ENCODE peak calls at places on chromosome 19, in five cellular contexts. L is A549, A is HepG2, I is HCT116, Z is upper lobe of left lung. E is an unnamed sample.

GRCh38 chr19:10881403-10882107 is 10.2 kb downstream of the CARM1 start:
- ATAC-seq in L (no peak), A (no peak), I (no peak), Z (no peak), E (no peak)

GRCh38 chr19:11964496-11964857 is 363 bp upstream of the ZNF763 start:
- ATAC-seq in L (no peak), A (peak; percentile 89), I (no peak), Z (peak; percentile 78), E (peak; percentile 58)

GRCh38 chr19:35395762-35396199 is 24.9 kb downstream of the GPR42 start:
- ATAC-seq in L (peak; percentile 44), A (peak; percentile 96), I (no peak), Z (no peak), E (no peak)

GRCh38 chr19:58318297-58318696 is 8.5 kb upstream of the ZSCAN22 start:
- ATAC-seq in L (no peak), A (no peak), I (no peak), Z (no peak), E (no peak)

GRCh38 chr19:46441775-46442332 is 13.1 kb upstream of the PNMA8C start:
- ATAC-seq in L (no peak), A (no peak), I (no peak), Z (no peak), E (no peak)

GRCh38 chr19:8161135-8161646 is 11.8 kb upstream of the FBN3 start:
- ATAC-seq in L (peak; percentile 77), A (peak; percentile 93), I (peak; percentile 87), Z (no peak), E (no peak)

GRCh38 chr19:42333018-42333417 is 7.6 kb downstream of the MEGF8 start:
- ATAC-seq in L (no peak), A (peak; percentile 65), I (no peak), Z (no peak), E (no peak)

GRCh38 chr19:39937094-39937493 is 2.7 kb upstream of the FCGBP start:
- ATAC-seq in L (peak; percentile 11), A (no peak), I (no peak), Z (no peak), E (no peak)

DNA sequence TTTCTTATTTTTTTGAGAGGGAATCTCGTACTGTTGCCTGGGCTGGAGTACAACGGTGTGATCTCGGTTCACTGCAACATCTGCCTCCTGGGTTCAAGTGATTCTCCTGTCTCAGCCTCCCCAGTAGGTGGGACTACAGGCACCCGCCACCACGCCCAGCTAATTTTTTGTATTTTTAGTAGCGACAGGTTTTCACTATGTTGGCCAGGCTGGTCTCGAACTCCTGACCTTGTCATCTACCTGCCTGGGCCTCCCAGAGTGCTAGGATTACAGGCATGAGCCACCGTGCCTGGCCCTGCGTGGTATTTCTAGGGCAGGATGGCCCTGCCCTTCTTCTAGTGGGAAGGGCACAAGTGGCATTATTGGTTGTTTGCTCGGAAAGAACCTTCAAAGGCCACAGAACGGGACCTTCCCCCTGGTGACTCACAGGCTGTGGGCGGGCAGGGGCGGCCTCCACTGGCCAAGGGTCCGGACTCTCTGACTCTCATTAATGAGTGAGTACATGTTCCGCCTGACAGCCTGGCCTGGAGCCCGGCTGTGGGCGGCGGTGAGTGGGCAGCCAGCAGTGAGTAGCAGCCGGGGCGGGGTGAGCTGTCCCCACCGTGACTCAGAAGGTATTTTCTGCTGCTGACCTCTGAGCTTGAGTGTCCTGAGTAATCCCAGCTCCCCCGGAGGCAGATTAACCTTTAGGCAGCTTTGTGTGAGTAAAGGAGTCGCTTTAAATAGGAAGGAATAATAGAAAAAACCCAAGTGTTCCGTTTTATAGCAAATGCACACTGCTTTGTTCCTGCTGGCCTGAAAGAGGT is 5.1 kb downstream of the DOT1L start:
- ATAC-seq in L (peak; percentile 89), A (peak; percentile 83), I (peak; percentile 84), Z (peak; percentile 96), E (peak; percentile 95)
- TF ChIP-seq POLR2A in L (no peak), A (peak; percentile 55), I (no peak), Z (peak; percentile 76), E (peak; percentile 40)

DNA sequence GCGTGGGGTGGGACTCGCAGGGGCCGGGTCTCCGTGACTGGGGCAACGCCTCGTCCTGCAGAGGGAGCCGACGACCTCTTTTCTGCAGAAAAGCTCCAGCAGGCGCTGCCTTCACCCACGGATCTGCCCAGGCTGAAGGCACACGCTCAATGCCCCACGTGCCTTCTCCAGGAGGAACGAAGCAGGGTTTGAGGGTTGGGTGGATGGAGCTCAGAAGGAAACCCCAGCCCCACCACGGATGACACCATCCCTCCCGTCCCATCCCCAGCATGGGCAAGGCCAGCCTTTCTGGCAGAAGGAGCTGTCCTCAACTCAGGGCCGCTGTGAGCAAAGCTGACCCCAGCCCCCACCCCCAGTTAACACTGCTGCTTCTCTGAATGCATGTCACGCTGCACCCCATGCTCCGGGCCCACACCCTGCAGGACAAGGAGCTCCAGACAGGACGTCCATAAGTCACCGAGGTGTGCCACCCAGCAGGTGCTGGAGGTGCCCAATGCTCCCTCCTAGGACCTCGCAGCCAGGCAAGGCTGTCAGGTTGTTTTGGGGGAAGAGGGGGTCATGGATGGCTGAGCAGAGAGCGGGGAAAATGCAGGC is 7.4 kb downstream of the C19orf25 start:
- ATAC-seq in L (peak; percentile 53), A (no peak), I (peak; percentile 9), Z (no peak), E (no peak)
- TF ChIP-seq CTCF in L (no peak), A (peak; percentile 51), I (peak; percentile 24), Z (no peak), E (no peak)

GRCh38 chr19:56092685-56093631 is 28.1 kb downstream of the ZNF787 start:
- ATAC-seq in L (no peak), A (no peak), I (peak; percentile 11), Z (no peak), E (no peak)
- TF ChIP-seq POLR2A in L (no peak), A (no peak), I (no peak), Z (no peak), E (no peak)

DNA sequence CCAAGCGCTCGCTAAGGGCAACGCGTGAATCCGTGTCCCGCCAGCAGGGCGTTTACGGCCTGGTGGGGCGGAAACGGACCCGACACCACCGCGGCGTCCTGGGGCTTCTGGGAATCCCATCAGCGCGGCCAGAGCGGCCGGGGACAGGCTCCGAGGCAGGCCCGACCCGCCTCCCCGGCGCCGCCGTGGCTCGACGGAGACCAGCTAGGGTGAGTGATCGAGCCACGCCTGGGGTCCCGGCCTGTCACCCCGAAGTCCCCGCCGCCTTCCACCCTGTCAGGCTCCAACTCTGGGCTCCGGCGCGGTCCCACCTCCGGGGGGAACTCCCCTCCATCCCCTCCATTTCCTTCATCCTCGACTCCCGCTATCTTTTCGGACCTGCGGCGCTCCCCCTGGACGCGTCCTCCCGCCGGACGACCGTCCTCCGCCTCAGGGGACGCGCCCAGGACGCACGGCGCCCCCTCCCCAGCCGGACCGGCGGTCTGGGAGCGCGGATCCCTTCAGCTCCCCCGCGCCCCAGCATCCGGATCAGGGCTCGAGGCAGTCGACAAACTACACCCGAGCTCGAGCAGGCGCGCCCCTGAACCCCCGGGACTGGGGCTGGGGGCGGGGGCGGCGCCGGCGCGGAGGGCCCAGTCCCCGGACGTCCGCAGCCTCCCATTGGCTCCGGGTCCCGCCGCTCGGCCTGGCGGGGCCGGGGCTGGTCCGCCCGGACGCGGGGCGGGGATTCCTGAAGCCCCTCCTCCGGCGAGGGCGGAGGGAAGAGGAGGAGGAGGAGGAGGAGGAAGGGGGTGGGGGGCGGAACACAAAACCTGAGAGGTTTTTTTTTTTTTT is 643 bp upstream of the BICRA start:
- ATAC-seq in L (peak; percentile 93), A (peak; percentile 91), I (peak; percentile 93), Z (peak; percentile 94), E (peak; percentile 95)
- TF ChIP-seq CTCF in L (no peak), A (no peak), I (peak; percentile 20), Z (peak; percentile 35), E (peak; percentile 60)

GRCh38 chr19:27529158-27529557 is 1683.8 kb downstream of the UQCRFS1 start:
- ATAC-seq in L (no peak), A (no peak), I (no peak), Z (no peak), E (no peak)
- TF ChIP-seq POLR2A in L (no peak), A (no peak), I (no peak), Z (no peak), E (no peak)

GRCh38 chr19:843836-844299 is 3.1 kb downstream of the PRTN3 start:
- ATAC-seq in L (peak; percentile 44), A (no peak), I (peak; percentile 57), Z (no peak), E (no peak)

GRCh38 chr19:840519-841206 is at the start of gene PRTN3:
- ATAC-seq in L (no peak), A (no peak), I (no peak), Z (peak; percentile 32), E (no peak)

GRCh38 chr19:835201-835810 is 5.5 kb upstream of the PRTN3 start:
- ATAC-seq in L (no peak), A (peak; percentile 25), I (no peak), Z (peak; percentile 71), E (peak; percentile 55)

GRCh38 chr19:843180-843835 is 2.5 kb downstream of the PRTN3 start:
- ATAC-seq in L (peak; percentile 84), A (peak; percentile 59), I (peak; percentile 82), Z (no peak), E (peak; percentile 50)

DNA sequence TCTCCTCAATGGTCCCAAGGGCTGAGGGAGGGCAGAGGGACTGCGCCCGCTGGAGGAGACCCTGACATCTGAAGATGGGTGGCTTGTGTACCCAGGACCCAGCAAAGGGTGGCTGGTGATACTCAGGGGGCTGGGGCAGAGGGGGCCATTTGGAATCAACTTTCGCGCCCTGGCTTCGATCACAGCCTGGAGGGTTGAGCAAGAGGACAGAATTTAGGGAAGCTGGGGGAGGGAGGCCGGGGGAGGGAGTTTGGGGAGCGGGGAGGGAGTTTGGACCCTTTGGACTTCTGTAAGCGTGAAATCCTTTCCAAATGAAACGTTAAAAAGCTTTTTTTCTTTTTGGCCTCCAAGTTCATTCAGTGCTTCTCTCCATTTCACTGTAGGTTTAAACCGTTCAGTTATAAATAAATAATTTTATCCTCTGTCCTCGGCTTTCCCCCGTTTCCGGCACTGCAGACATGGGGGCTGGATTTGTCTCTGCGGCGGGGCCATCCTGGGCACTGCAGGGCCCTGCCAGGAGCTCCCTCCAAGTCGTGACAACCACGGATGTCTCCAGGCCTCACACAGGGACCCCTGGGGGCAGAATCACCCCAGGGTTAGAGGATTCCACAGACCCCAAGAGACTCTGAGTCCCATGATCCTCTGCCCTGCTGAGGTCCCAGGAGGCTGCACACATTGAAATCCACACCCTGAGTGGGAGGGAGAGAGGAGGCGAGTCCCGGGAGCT is 1.5 kb upstream of the PRTN3 start:
- ATAC-seq in L (no peak), A (no peak), I (no peak), Z (no peak), E (no peak)
- TF ChIP-seq CTCF in L (no peak), A (no peak), I (no peak), Z (no peak), E (no peak)